ENCODE peak calls at places on chromosome 1, in eight cellular contexts. Q is transverse colon, V is HCT116, X is AG10803, B is IMR-90, G is fibroblast of lung, L is stomach, P is ovary. T is an unnamed sample.

GRCh38 chr1:17248781-17249180 is at the start of gene PADI3:
- DNase-seq in Q (no peak), V (no peak), X (no peak), B (no peak), G (no peak), L (no peak), P (no peak), T (no peak)

GRCh38 chr1:195064358-195064757 is 1543.9 kb downstream of the KCNT2 start:
- DNase-seq in Q (no peak), V (no peak), X (no peak), B (no peak), G (no peak), L (no peak), P (no peak), T (no peak)

GRCh38 chr1:210328032-210328745 is 513 bp upstream of the HHAT start:
- DNase-seq in Q (no peak), V (no peak), X (no peak), B (no peak), G (peak; percentile 12), L (no peak), P (no peak), T (no peak)

GRCh38 chr1:205577874-205578658 is 53.7 kb downstream of the ELK4 start:
- DNase-seq in Q (peak; percentile 5), V (no peak), X (no peak), B (peak; percentile 82), G (no peak), L (peak; percentile 10), P (no peak), T (no peak)

GRCh38 chr1:63324779-63325119 is 2.4 kb downstream of the FOXD3 start:
- DNase-seq in Q (no peak), V (no peak), X (no peak), B (no peak), G (no peak), L (no peak), P (no peak), T (no peak)

GRCh38 chr1:201880928-201881571 is 7.6 kb upstream of the SHISA4 start:
- DNase-seq in Q (no peak), V (no peak), X (no peak), B (no peak), G (no peak), L (no peak), P (no peak), T (no peak)

GRCh38 chr1:160251687-160252526 is 10.4 kb downstream of the DCAF8 start:
- DNase-seq in Q (peak; percentile 67), V (peak; percentile 38), X (peak; percentile 81), B (peak; percentile 77), G (peak; percentile 60), L (peak; percentile 69), P (peak; percentile 81), T (peak; percentile 43)

GRCh38 chr1:42646056-42646455 is 12.2 kb upstream of the PPIH start:
- DNase-seq in Q (no peak), V (no peak), X (peak; percentile 1), B (peak; percentile 21), G (no peak), L (no peak), P (no peak), T (no peak)

GRCh38 chr1:21552715-21553114 is 43.5 kb downstream of the ALPL start:
- DNase-seq in Q (no peak), V (no peak), X (peak; percentile 98), B (peak; percentile 93), G (peak; percentile 98), L (no peak), P (no peak), T (peak; percentile 98)

GRCh38 chr1:201183209-201183608 is 7.4 kb upstream of the IGFN1 start:
- DNase-seq in Q (no peak), V (no peak), X (no peak), B (no peak), G (no peak), L (no peak), P (no peak), T (no peak)

GRCh38 chr1:234605493-234605982 is 4.4 kb downstream of the IRF2BP2 start:
- DNase-seq in Q (no peak), V (no peak), X (no peak), B (no peak), G (no peak), L (no peak), P (no peak), T (no peak)

GRCh38 chr1:216531308-216532239 is 108.3 kb upstream of the USH2A start:
- DNase-seq in Q (no peak), V (no peak), X (peak; percentile 25), B (peak; percentile 41), G (peak; percentile 22), L (no peak), P (no peak), T (peak; percentile 6)

GRCh38 chr1:230693221-230693620 is 20.7 kb downstream of the AGT start:
- DNase-seq in Q (no peak), V (no peak), X (no peak), B (no peak), G (no peak), L (no peak), P (no peak), T (no peak)

GRCh38 chr1:10546896-10547295 is 72.1 kb downstream of the PEX14 start:
- DNase-seq in Q (no peak), V (no peak), X (no peak), B (no peak), G (no peak), L (no peak), P (no peak), T (no peak)

GRCh38 chr1:100130552-100131077 is 2.1 kb downstream of the SASS6 start:
- DNase-seq in Q (no peak), V (no peak), X (peak; percentile 19), B (peak; percentile 25), G (no peak), L (no peak), P (no peak), T (no peak)

GRCh38 chr1:53047737-53048344 is 14.2 kb upstream of the PODN start:
- DNase-seq in Q (no peak), V (no peak), X (peak; percentile 50), B (peak; percentile 94), G (peak; percentile 98), L (no peak), P (no peak), T (peak; percentile 98)

GRCh38 chr1:211741116-211741515 is 65.7 kb upstream of the NEK2 start:
- DNase-seq in Q (no peak), V (no peak), X (no peak), B (no peak), G (no peak), L (no peak), P (no peak), T (no peak)

GRCh38 chr1:205535866-205536758 is 31.6 kb downstream of the CDK18 start:
- DNase-seq in Q (peak; percentile 5), V (no peak), X (no peak), B (no peak), G (no peak), L (peak; percentile 26), P (peak; percentile 9), T (no peak)

GRCh38 chr1:115492880-115493279 is 148.9 kb upstream of the VANGL1 start:
- DNase-seq in Q (no peak), V (no peak), X (peak; percentile 74), B (peak; percentile 58), G (peak; percentile 78), L (no peak), P (no peak), T (peak; percentile 64)

GRCh38 chr1:94821636-94822305 is 1.6 kb downstream of the SLC44A3 start:
- DNase-seq in Q (no peak), V (no peak), X (no peak), B (no peak), G (no peak), L (no peak), P (no peak), T (no peak)

GRCh38 chr1:94817697-94818096 is 2.5 kb upstream of the SLC44A3 start:
- DNase-seq in Q (no peak), V (no peak), X (no peak), B (no peak), G (no peak), L (no peak), P (no peak), T (no peak)

GRCh38 chr1:94819584-94819944 is 593 bp upstream of the SLC44A3 start:
- DNase-seq in Q (no peak), V (no peak), X (no peak), B (no peak), G (no peak), L (no peak), P (no peak), T (no peak)

GRCh38 chr1:94820918-94821317 is 761 bp downstream of the SLC44A3 start:
- DNase-seq in Q (no peak), V (no peak), X (no peak), B (no peak), G (no peak), L (no peak), P (no peak), T (no peak)

GRCh38 chr1:94819945-94820746 is at the start of gene SLC44A3:
- DNase-seq in Q (peak; percentile 65), V (no peak), X (peak; percentile 39), B (peak; percentile 24), G (peak; percentile 68), L (peak; percentile 71), P (peak; percentile 36), T (peak; percentile 51)
- H3K4me3 ChIP-seq in Q (peak within 1 kb of the TSS; percentile 70), V (peak within 1 kb of the TSS; percentile 69), X (peak within 1 kb of the TSS; percentile 70), B (peak within 1 kb of the TSS; percentile 70), G (peak within 1 kb of the TSS; percentile 66), L (peak within 1 kb of the TSS; percentile 71), P (peak within 1 kb of the TSS; percentile 63), T (peak within 1 kb of the TSS; percentile 69)

DNA sequence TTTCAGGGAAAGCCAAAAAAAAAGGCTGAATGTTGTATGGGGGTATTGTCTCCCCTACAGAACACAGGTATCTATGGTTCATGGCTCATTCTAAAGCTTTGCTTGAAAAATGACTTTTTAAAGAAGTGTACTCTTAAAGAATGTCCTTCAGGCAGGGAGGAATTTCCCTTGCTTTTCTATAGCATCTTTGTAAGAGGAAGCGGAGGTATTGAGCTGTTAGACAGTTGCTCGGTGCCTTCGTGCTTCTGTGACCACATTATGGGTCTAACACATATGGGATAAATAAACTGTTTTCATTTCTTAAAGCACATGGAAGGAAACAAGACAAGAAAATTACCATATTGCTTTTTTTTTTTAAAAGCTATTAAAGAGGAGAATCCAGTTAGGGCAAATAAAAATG is 182.9 kb downstream of the NTNG1 start:
- DNase-seq in Q (no peak), V (no peak), X (peak; percentile 25), B (no peak), G (no peak), L (no peak), P (no peak), T (no peak)
- H3K4me3 ChIP-seq in Q (no peak overlapping the region), V (no peak overlapping the region), X (no peak overlapping the region), B (no peak overlapping the region), G (no peak overlapping the region), L (no peak overlapping the region), P (no peak overlapping the region), T (no peak overlapping the region)

DNA sequence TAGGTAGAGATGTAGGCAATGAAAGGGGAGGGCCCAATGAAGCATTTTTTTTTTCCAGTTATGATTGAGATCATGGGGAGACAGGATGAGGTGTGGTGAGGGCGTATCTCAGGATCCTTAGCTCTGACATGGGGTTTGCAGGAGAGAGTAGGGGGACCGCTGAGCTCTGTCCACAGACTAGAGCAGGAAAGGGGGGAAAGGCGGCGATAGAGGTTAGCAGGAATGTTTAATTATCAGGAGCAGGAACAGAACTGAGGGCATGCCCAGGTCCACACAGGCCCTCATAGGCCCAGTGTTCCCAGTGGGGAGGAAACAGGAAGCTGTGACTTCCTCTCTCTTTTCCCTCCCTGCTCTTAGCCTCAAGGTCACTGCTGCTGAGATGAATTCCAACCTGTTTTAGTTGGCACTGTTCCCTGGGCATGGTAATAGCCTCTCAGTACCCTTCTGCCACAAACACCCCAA is 876 bp upstream of the RXFP4 start:
- DNase-seq in Q (peak; percentile 63), V (no peak), X (peak; percentile 76), B (peak; percentile 55), G (peak; percentile 45), L (peak; percentile 60), P (peak; percentile 61), T (peak; percentile 27)
- H3K4me3 ChIP-seq in Q (peak overlapping the region; percentile 36), V (peak overlapping the region; percentile 24), X (no peak overlapping the region), B (no peak overlapping the region), G (no peak overlapping the region), L (no peak overlapping the region), P (no peak overlapping the region), T (no peak overlapping the region)

GRCh38 chr1:156705321-156705917 is at the start of gene CRABP2:
- DNase-seq in Q (peak; percentile 20), V (no peak), X (peak; percentile 45), B (no peak), G (peak; percentile 37), L (no peak), P (peak; percentile 51), T (no peak)
- H3K4me3 ChIP-seq in Q (peak within 1 kb of the TSS; percentile 28), V (peak within 1 kb of the TSS; percentile 62), X (peak within 1 kb of the TSS; percentile 69), B (peak within 1 kb of the TSS; percentile 15), G (peak within 1 kb of the TSS; percentile 69), L (peak within 1 kb of the TSS; percentile 46), P (peak within 1 kb of the TSS; percentile 43), T (peak within 1 kb of the TSS; percentile 47)